ENCODE peak calls at places on chromosomes 11 and 22, in six cellular contexts. G is body of pancreas; R is nucleus accumbens; B is AG20443; M is CD4-positive, alpha-beta memory T cell; X is NCI-H1105 treated with DMSO at 0.1 percent for 48 hours. V is an unnamed sample.

GRCh38 chr11:57885298-57886035 is 123.9 kb downstream of the CTNND1 start:
- DNase-seq in G (no peak), R (no peak), B (peak), M (no peak), X (no peak), V (peak)

GRCh38 chr11:120061036-120061760 is 76.7 kb downstream of the TRIM29 start:
- DNase-seq in G (no peak), R (no peak), B (no peak), M (no peak), X (peak), V (no peak)

GRCh38 chr22:26671317-26672059 is 14.1 kb downstream of the MIAT start:
- DNase-seq in G (peak), R (no peak), B (no peak), M (peak), X (peak), V (no peak)

GRCh38 chr11:35823742-35824298 is 120.0 kb upstream of the LDLRAD3 start:
- DNase-seq in G (no peak), R (no peak), B (no peak), M (no peak), X (no peak), V (peak)

GRCh38 chr11:118245946-118246562 is 6.1 kb downstream of the MPZL3 start:
- DNase-seq in G (no peak), R (no peak), B (no peak), M (no peak), X (no peak), V (no peak)

GRCh38 chr11:34468209-34468841 is 29.6 kb downstream of the CAT start:
- DNase-seq in G (peak), R (no peak), B (peak), M (peak), X (no peak), V (peak)

GRCh38 chr22:25368271-25368670 is 148.8 kb downstream of the CRYBB2 start:
- DNase-seq in G (no peak), R (no peak), B (peak), M (no peak), X (no peak), V (no peak)

GRCh38 chr11:38046571-38047135 is 1448.6 kb upstream of the RAG2 start:
- DNase-seq in G (no peak), R (no peak), B (no peak), M (no peak), X (no peak), V (no peak)

GRCh38 chr11:114399490-114399889 is 821 bp downstream of the C11orf71 start:
- DNase-seq in G (no peak), R (no peak), B (no peak), M (no peak), X (no peak), V (no peak)

GRCh38 chr11:129223260-129223659 is 31.1 kb upstream of the ARHGAP32 start:
- DNase-seq in G (no peak), R (no peak), B (no peak), M (no peak), X (no peak), V (no peak)

GRCh38 chr11:65103476-65103875 is 7.5 kb downstream of the VPS51 start:
- DNase-seq in G (no peak), R (no peak), B (no peak), M (no peak), X (no peak), V (no peak)

GRCh38 chr22:46977656-46978343 is 215.3 kb downstream of the TBC1D22A start:
- DNase-seq in G (no peak), R (no peak), B (no peak), M (no peak), X (peak), V (no peak)

GRCh38 chr11:112837162-112837826 is 123.9 kb upstream of the NCAM1 start:
- DNase-seq in G (no peak), R (peak), B (no peak), M (no peak), X (no peak), V (peak)

GRCh38 chr11:4495487-4495886 is 13.0 kb downstream of the OR52K1 start:
- DNase-seq in G (no peak), R (no peak), B (no peak), M (no peak), X (no peak), V (no peak)

GRCh38 chr11:32138902-32139301 is 48.0 kb downstream of the RCN1 start:
- DNase-seq in G (no peak), R (no peak), B (no peak), M (no peak), X (no peak), V (no peak)

GRCh38 chr22:42697542-42698013 is 23.1 kb downstream of the A4GALT start:
- DNase-seq in G (peak), R (no peak), B (peak), M (no peak), X (no peak), V (peak)

GRCh38 chr11:65415499-65416340 is 6.9 kb upstream of the NEAT1 start:
- DNase-seq in G (no peak), R (no peak), B (no peak), M (no peak), X (no peak), V (peak)

GRCh38 chr11:45412521-45412920 is 126.4 kb upstream of the SYT13 start:
- DNase-seq in G (no peak), R (no peak), B (no peak), M (no peak), X (no peak), V (no peak)

GRCh38 chr11:119181677-119182412 is 3.4 kb upstream of the NHERF4 start:
- DNase-seq in G (no peak), R (no peak), B (no peak), M (no peak), X (peak), V (no peak)

GRCh38 chr11:135027461-135027860 is 615.4 kb upstream of the B3GAT1 start:
- DNase-seq in G (peak), R (no peak), B (peak), M (no peak), X (no peak), V (peak)

GRCh38 chr22:32555546-32555945 is 80.9 kb downstream of the FBXO7 start:
- DNase-seq in G (no peak), R (no peak), B (no peak), M (no peak), X (no peak), V (no peak)

GRCh38 chr11:73359930-73360742 is 16.1 kb upstream of the RELT start:
- DNase-seq in G (no peak), R (no peak), B (no peak), M (no peak), X (no peak), V (peak)

GRCh38 chr11:32233928-32234327 is 143.1 kb downstream of the RCN1 start:
- DNase-seq in G (no peak), R (no peak), B (no peak), M (no peak), X (no peak), V (no peak)

GRCh38 chr11:81000334-81001100 is 1559.7 kb upstream of the TENM4 start:
- DNase-seq in G (no peak), R (no peak), B (no peak), M (no peak), X (no peak), V (no peak)

GRCh38 chr11:67996051-67996450 is 7.8 kb downstream of the UNC93B1 start:
- DNase-seq in G (no peak), R (no peak), B (no peak), M (no peak), X (no peak), V (no peak)

GRCh38 chr11:12066056-12066798 is 44.2 kb upstream of the MICAL2 start:
- DNase-seq in G (no peak), R (no peak), B (peak), M (no peak), X (peak), V (no peak)

GRCh38 chr11:126772267-126772666 is 228.3 kb downstream of the KIRREL3 start:
- DNase-seq in G (no peak), R (no peak), B (no peak), M (no peak), X (no peak), V (no peak)